ENCODE peak calls at places on chromosomes 2 and 18, in eight cellular contexts. T, N, B, P, E, Y, K and F are unnamed samples.

GRCh38 chr2:224401641-224402342 is at the start of gene FAM124B:
- DNase-seq in T (peak), N (no peak), B (peak), P (no peak), E (no peak), Y (no peak), K (no peak), F (no peak)

GRCh38 chr18:55587341-55588000 is 521 bp downstream of the TCF4 start:
- DNase-seq in T (no peak), N (no peak), B (no peak), P (no peak), E (no peak), Y (no peak), K (no peak), F (peak)

GRCh38 chr18:66727991-66728390 is 124.1 kb upstream of the CDH19 start:
- DNase-seq in T (no peak), N (no peak), B (no peak), P (no peak), E (no peak), Y (no peak), K (no peak), F (no peak)

GRCh38 chr2:1730047-1730937 is 14.0 kb downstream of the PXDN start:
- DNase-seq in T (no peak), N (peak), B (no peak), P (peak), E (no peak), Y (no peak), K (peak), F (no peak)

GRCh38 chr2:207167129-207167923 is 1.6 kb upstream of the KLF7 start:
- DNase-seq in T (no peak), N (no peak), B (no peak), P (no peak), E (no peak), Y (no peak), K (no peak), F (no peak)

GRCh38 chr2:230684222-230685164 is 28.1 kb upstream of the CAB39 start:
- DNase-seq in T (no peak), N (no peak), B (no peak), P (peak), E (peak), Y (no peak), K (no peak), F (peak)

GRCh38 chr2:130759906-130760753 is 4.8 kb downstream of the AMER3 start:
- DNase-seq in T (no peak), N (no peak), B (no peak), P (peak), E (no peak), Y (no peak), K (peak), F (no peak)

GRCh38 chr2:164697688-164698290 is 76.5 kb upstream of the GRB14 start:
- DNase-seq in T (no peak), N (peak), B (no peak), P (peak), E (no peak), Y (no peak), K (no peak), F (peak)

GRCh38 chr2:213021971-213022899 is 129.2 kb downstream of the IKZF2 start:
- DNase-seq in T (peak), N (no peak), B (no peak), P (peak), E (no peak), Y (no peak), K (no peak), F (no peak)

GRCh38 chr18:35778850-35779634 is 193.4 kb upstream of the RMP24 start:
- DNase-seq in T (no peak), N (no peak), B (no peak), P (no peak), E (no peak), Y (no peak), K (no peak), F (no peak)